ENCODE peak calls at places on chromosomes 16 and 17, in seven cellular contexts. T is right atrium auricular region, S is Peyer's patch, F is PC-9, U is LHCN-M2, B is psoas muscle, A is anterior cingulate cortex. H is an unnamed sample.

GRCh38 chr16:57381791-57382534 is 9.7 kb downstream of the CX3CL1 start:
- DNase-seq in S (no peak), A (no peak), T (no peak), U (no peak), F (no peak), B (no peak), H (no peak)

GRCh38 chr17:20105539-20106291 is 96.6 kb downstream of the SPECC1 start:
- DNase-seq in F (no peak), S (no peak), T (no peak), B (no peak), A (no peak), U (no peak), H (no peak)

GRCh38 chr17:73641779-73642580 is 2.3 kb downstream of the SDK2 start:
- DNase-seq in A (no peak), F (no peak), U (no peak), S (no peak), T (no peak), B (no peak), H (no peak)

GRCh38 chr16:2250652-2251280 is 621 bp downstream of the ECI1 start:
- DNase-seq in A (no peak), S (peak; percentile 76), T (no peak), F (peak; percentile 65), B (no peak), U (peak; percentile 17), H (peak; percentile 38)

GRCh38 chr17:31490991-31491793 is 99.7 kb downstream of the RAB11FIP4 start:
- DNase-seq in S (no peak), T (no peak), F (no peak), U (no peak), A (no peak), B (no peak), H (no peak)

GRCh38 chr17:65085397-65085796 is 28.9 kb upstream of the GNA13 start:
- DNase-seq in S (no peak), A (no peak), U (peak; percentile 40), B (no peak), F (no peak), T (no peak), H (no peak)

GRCh38 chr17:74431568-74432483 is at the start of gene GPRC5C:
- DNase-seq in B (peak; percentile 79), T (peak; percentile 77), U (no peak), S (peak; percentile 95), F (peak; percentile 85), A (peak; percentile 30), H (no peak)

GRCh38 chr17:16398270-16399267 is 16.8 kb upstream of the TRPV2 start:
- DNase-seq in U (no peak), S (no peak), F (peak; percentile 75), A (no peak), B (no peak), T (no peak), H (no peak)

GRCh38 chr16:86512301-86512859 is 2.1 kb downstream of the FOXF1 start:
- DNase-seq in B (no peak), F (no peak), S (no peak), T (no peak), A (no peak), U (no peak), H (peak; percentile 29)

GRCh38 chr17:44132275-44132821 is 8.9 kb upstream of the HDAC5 start:
- DNase-seq in A (no peak), B (no peak), S (no peak), F (no peak), T (no peak), U (peak; percentile 19), H (peak; percentile 60)

GRCh38 chr17:79431175-79431574 is 179.7 kb downstream of the RBFOX3 start:
- DNase-seq in F (no peak), S (no peak), A (no peak), U (no peak), T (no peak), B (no peak), H (no peak)

GRCh38 chr17:60630352-60630751 is 30.4 kb downstream of the PPM1D start:
- DNase-seq in F (no peak), B (peak; percentile 23), S (no peak), T (no peak), A (peak; percentile 18), U (peak; percentile 41), H (no peak)

GRCh38 chr16:67884684-67885083 is at the start of gene NRN1L:
- DNase-seq in B (peak; percentile 88), U (no peak), A (peak; percentile 91), T (peak; percentile 91), F (peak; percentile 91), S (peak; percentile 75), H (peak; percentile 95)

GRCh38 chr17:38741853-38742421 is 6.2 kb downstream of the PCGF2 start:
- DNase-seq in B (peak; percentile 55), F (no peak), U (no peak), S (peak; percentile 84), T (no peak), A (no peak), H (no peak)

GRCh38 chr17:60590075-60590474 is 9.9 kb upstream of the PPM1D start:
- DNase-seq in T (no peak), U (no peak), F (no peak), S (no peak), B (no peak), A (no peak), H (no peak)

GRCh38 chr17:49739662-49740271 is 24.2 kb downstream of the FAM117A start:
- DNase-seq in A (no peak), U (no peak), T (peak; percentile 88), B (peak; percentile 81), S (peak; percentile 67), F (peak; percentile 4), H (no peak)

GRCh38 chr16:60181542-60181941 is 1447.4 kb upstream of the GOT2 start:
- DNase-seq in T (no peak), U (no peak), S (no peak), F (no peak), B (no peak), A (no peak), H (no peak)

GRCh38 chr17:31394544-31394943 is 3.1 kb downstream of the RAB11FIP4 start:
- DNase-seq in F (peak; percentile 45), A (peak; percentile 38), T (peak; percentile 43), S (no peak), B (peak; percentile 45), U (peak; percentile 70), H (peak; percentile 57)

GRCh38 chr16:68146583-68146982 is 61.4 kb downstream of the NFATC3 start:
- DNase-seq in B (no peak), T (no peak), U (peak; percentile 45), S (no peak), A (no peak), F (no peak), H (no peak)

GRCh38 chr16:47465919-47466630 is 4.9 kb downstream of the PHKB start:
- DNase-seq in F (no peak), U (no peak), A (no peak), B (no peak), T (no peak), S (no peak), H (no peak)

GRCh38 chr16:57540906-57541753 is 1.3 kb upstream of the ADGRG5 start:
- DNase-seq in S (peak; percentile 42), F (no peak), A (no peak), U (no peak), T (peak; percentile 44), B (no peak), H (no peak)

GRCh38 chr17:41539979-41540701 is 12.0 kb upstream of the KRT19 start:
- DNase-seq in B (no peak), T (no peak), S (no peak), A (no peak), F (no peak), U (no peak), H (no peak)

GRCh38 chr17:18190629-18191028 is 7.0 kb downstream of the ALKBH5 start:
- DNase-seq in F (no peak), A (no peak), S (no peak), B (no peak), U (no peak), T (no peak), H (no peak)

GRCh38 chr17:71011389-71011788 is 842.1 kb downstream of the KCNJ2 start:
- DNase-seq in T (no peak), B (no peak), S (no peak), A (no peak), U (no peak), F (no peak), H (no peak)

GRCh38 chr17:32551186-32551955 is 64.6 kb downstream of the CDK5R1 start:
- DNase-seq in U (peak; percentile 57), A (no peak), S (no peak), B (no peak), F (peak; percentile 35), T (no peak), H (peak; percentile 49)

GRCh38 chr17:22158364-22158763 is 466.0 kb downstream of the KCNJ18 start:
- DNase-seq in U (no peak), B (no peak), A (no peak), S (no peak), F (no peak), T (no peak), H (no peak)

GRCh38 chr17:64460955-64461354 is 12.0 kb downstream of the MILR1 start:
- DNase-seq in A (no peak), U (no peak), B (no peak), S (no peak), F (no peak), T (no peak), H (no peak)

GRCh38 chr16:84224554-84224953 is 15.3 kb downstream of the KCNG4 start:
- DNase-seq in S (no peak), T (no peak), B (no peak), U (no peak), A (no peak), F (no peak), H (no peak)

GRCh38 chr17:309361-309888 is 43.2 kb downstream of the RPH3AL start:
- DNase-seq in F (no peak), U (peak; percentile 26), B (no peak), T (no peak), A (no peak), S (no peak), H (peak; percentile 10)

GRCh38 chr17:74042744-74043486 is 160.6 kb upstream of the RPL38 start:
- DNase-seq in B (peak; percentile 70), S (no peak), U (peak; percentile 19), A (peak; percentile 72), T (no peak), F (peak; percentile 27), H (peak; percentile 17)

GRCh38 chr17:64200080-64201042 is 62.7 kb downstream of the TEX2 start:
- DNase-seq in A (no peak), F (peak; percentile 14), U (peak; percentile 79), S (no peak), B (no peak), T (no peak), H (peak; percentile 46)

GRCh38 chr17:65749479-65749878 is 188.0 kb upstream of the AXIN2 start:
- DNase-seq in S (no peak), T (no peak), A (no peak), B (no peak), U (peak; percentile 18), F (peak; percentile 9), H (peak; percentile 64)

GRCh38 chr16:13402601-13403000 is 501.2 kb downstream of the SHISA9 start:
- DNase-seq in S (no peak), U (peak; percentile 68), F (peak; percentile 54), A (no peak), B (no peak), T (no peak), H (no peak)

GRCh38 chr16:55465077-55465896 is 13.7 kb upstream of the MMP2 start:
- DNase-seq in F (peak; percentile 82), U (peak; percentile 71), B (peak; percentile 86), S (peak; percentile 89), T (peak; percentile 94), A (peak; percentile 88), H (peak; percentile 78)

GRCh38 chr17:48544356-48545021 is 420 bp downstream of the HOXB2 start:
- DNase-seq in A (no peak), F (no peak), S (peak; percentile 72), B (peak; percentile 91), T (peak; percentile 90), U (peak; percentile 80), H (peak; percentile 19)

GRCh38 chr16:89171216-89172170 is at the start of gene CDH15:
- DNase-seq in A (peak; percentile 84), F (peak; percentile 96), U (peak; percentile 97), B (peak; percentile 94), T (peak; percentile 84), S (peak; percentile 98), H (peak; percentile 86)